ENCODE peak calls at places on chromosome X, in seven cellular contexts. One of them, this sample, is unnamed.

GRCh38 chrX:63418211-63418610 is 67.1 kb upstream of the SPIN4 start:
- DNase-seq in CD8-positive, alpha-beta T cell: no peak
- DNase-seq in IMR-90: no peak
- DNase-seq in psoas muscle: no peak
- DNase-seq in body of pancreas: no peak
- DNase-seq in K562: no peak
- DNase-seq in HCT116: no peak
- DNase-seq in this sample: no peak

GRCh38 chrX:150256297-150256650 is 106.8 kb upstream of the MAMLD1 start:
- DNase-seq in HCT116: no peak
- DNase-seq in psoas muscle: no peak
- DNase-seq in IMR-90: no peak
- DNase-seq in CD8-positive, alpha-beta T cell: no peak
- DNase-seq in K562: no peak
- DNase-seq in body of pancreas: no peak
- DNase-seq in this sample: no peak

GRCh38 chrX:72685810-72686465 is 28.2 kb downstream of the PHKA1 start:
- DNase-seq in IMR-90: peak; percentile 37
- DNase-seq in HCT116: peak; percentile 81
- DNase-seq in body of pancreas: peak; percentile 50
- DNase-seq in K562: no peak
- DNase-seq in CD8-positive, alpha-beta T cell: no peak
- DNase-seq in psoas muscle: no peak
- DNase-seq in this sample: no peak

GRCh38 chrX:129158505-129158904 is 364.8 kb downstream of the SMARCA1 start:
- DNase-seq in HCT116: no peak
- DNase-seq in body of pancreas: no peak
- DNase-seq in K562: peak; percentile 8
- DNase-seq in IMR-90: no peak
- DNase-seq in psoas muscle: no peak
- DNase-seq in CD8-positive, alpha-beta T cell: no peak
- DNase-seq in this sample: no peak

GRCh38 chrX:31279359-31279758 is 207.5 kb upstream of the FTHL17 start:
- DNase-seq in psoas muscle: no peak
- DNase-seq in HCT116: no peak
- DNase-seq in IMR-90: peak; percentile 26
- DNase-seq in body of pancreas: no peak
- DNase-seq in CD8-positive, alpha-beta T cell: no peak
- DNase-seq in K562: no peak
- DNase-seq in this sample: no peak

GRCh38 chrX:18961686-18962085 is 22.2 kb downstream of the PHKA2 start:
- DNase-seq in K562: no peak
- DNase-seq in HCT116: no peak
- DNase-seq in body of pancreas: peak; percentile 3
- DNase-seq in CD8-positive, alpha-beta T cell: no peak
- DNase-seq in psoas muscle: no peak
- DNase-seq in IMR-90: peak; percentile 63
- DNase-seq in this sample: no peak

GRCh38 chrX:68719904-68720614 is 72.6 kb downstream of the STARD8 start:
- DNase-seq in CD8-positive, alpha-beta T cell: no peak
- DNase-seq in K562: peak; percentile 36
- DNase-seq in HCT116: no peak
- DNase-seq in IMR-90: no peak
- DNase-seq in psoas muscle: peak; percentile 32
- DNase-seq in body of pancreas: no peak
- DNase-seq in this sample: no peak

GRCh38 chrX:107716816-107717700 is 58.5 kb downstream of the TSC22D3 start:
- DNase-seq in HCT116: peak; percentile 46
- DNase-seq in psoas muscle: peak; percentile 95
- DNase-seq in CD8-positive, alpha-beta T cell: peak; percentile 91
- DNase-seq in K562: no peak
- DNase-seq in body of pancreas: peak; percentile 86
- DNase-seq in IMR-90: peak; percentile 63
- DNase-seq in this sample: peak; percentile 92

GRCh38 chrX:41314204-41314603 is 19.8 kb upstream of the DDX3X start:
- DNase-seq in psoas muscle: no peak
- DNase-seq in HCT116: no peak
- DNase-seq in CD8-positive, alpha-beta T cell: no peak
- DNase-seq in K562: no peak
- DNase-seq in body of pancreas: no peak
- DNase-seq in IMR-90: no peak
- DNase-seq in this sample: no peak

GRCh38 chrX:41442824-41443560 is 4.2 kb upstream of the NYX start:
- DNase-seq in CD8-positive, alpha-beta T cell: no peak
- DNase-seq in psoas muscle: no peak
- DNase-seq in K562: no peak
- DNase-seq in body of pancreas: peak; percentile 4
- DNase-seq in IMR-90: no peak
- DNase-seq in HCT116: no peak
- DNase-seq in this sample: no peak

GRCh38 chrX:38627683-38628082 is 66.3 kb downstream of the TSPAN7 start:
- DNase-seq in psoas muscle: no peak
- DNase-seq in HCT116: peak; percentile 22
- DNase-seq in IMR-90: peak; percentile 8
- DNase-seq in CD8-positive, alpha-beta T cell: no peak
- DNase-seq in body of pancreas: peak; percentile 14
- DNase-seq in K562: peak; percentile 51
- DNase-seq in this sample: no peak

GRCh38 chrX:68403060-68403459 is 30.2 kb downstream of the OPHN1 start:
- DNase-seq in body of pancreas: no peak
- DNase-seq in CD8-positive, alpha-beta T cell: no peak
- DNase-seq in IMR-90: no peak
- DNase-seq in HCT116: no peak
- DNase-seq in psoas muscle: no peak
- DNase-seq in K562: no peak
- DNase-seq in this sample: no peak

GRCh38 chrX:38045697-38046096 is 39.3 kb downstream of the SYTL5 start:
- DNase-seq in CD8-positive, alpha-beta T cell: no peak
- DNase-seq in IMR-90: no peak
- DNase-seq in HCT116: no peak
- DNase-seq in K562: no peak
- DNase-seq in psoas muscle: no peak
- DNase-seq in body of pancreas: peak; percentile 18
- DNase-seq in this sample: no peak

GRCh38 chrX:133652185-133652584 is 236.9 kb upstream of the GPC4 start:
- DNase-seq in psoas muscle: no peak
- DNase-seq in IMR-90: no peak
- DNase-seq in body of pancreas: no peak
- DNase-seq in K562: no peak
- DNase-seq in HCT116: no peak
- DNase-seq in CD8-positive, alpha-beta T cell: no peak
- DNase-seq in this sample: no peak

GRCh38 chrX:71579990-71580380 is 1.7 kb downstream of the GCNA start:
- DNase-seq in K562: no peak
- DNase-seq in CD8-positive, alpha-beta T cell: no peak
- DNase-seq in body of pancreas: no peak
- DNase-seq in IMR-90: no peak
- DNase-seq in HCT116: no peak
- DNase-seq in psoas muscle: no peak
- DNase-seq in this sample: no peak

GRCh38 chrX:110146521-110146920 is 143.6 kb downstream of the TMEM164 start:
- DNase-seq in body of pancreas: peak; percentile 25
- DNase-seq in K562: peak; percentile 63
- DNase-seq in HCT116: peak; percentile 8
- DNase-seq in IMR-90: peak; percentile 48
- DNase-seq in CD8-positive, alpha-beta T cell: no peak
- DNase-seq in psoas muscle: no peak
- DNase-seq in this sample: peak; percentile 47

GRCh38 chrX:150863191-150863590 is 35.3 kb downstream of the CD99L2 start:
- DNase-seq in K562: no peak
- DNase-seq in psoas muscle: no peak
- DNase-seq in HCT116: no peak
- DNase-seq in CD8-positive, alpha-beta T cell: no peak
- DNase-seq in body of pancreas: no peak
- DNase-seq in IMR-90: no peak
- DNase-seq in this sample: no peak

GRCh38 chrX:44580466-44580865 is 37.8 kb upstream of the FUNDC1 start:
- DNase-seq in CD8-positive, alpha-beta T cell: no peak
- DNase-seq in HCT116: no peak
- DNase-seq in IMR-90: peak; percentile 81
- DNase-seq in body of pancreas: no peak
- DNase-seq in K562: no peak
- DNase-seq in psoas muscle: no peak
- DNase-seq in this sample: no peak

GRCh38 chrX:78540171-78540570 is 119.0 kb downstream of the RTL3 start:
- DNase-seq in CD8-positive, alpha-beta T cell: no peak
- DNase-seq in IMR-90: no peak
- DNase-seq in K562: no peak
- DNase-seq in psoas muscle: no peak
- DNase-seq in HCT116: no peak
- DNase-seq in body of pancreas: no peak
- DNase-seq in this sample: no peak

GRCh38 chrX:116490091-116490490 is 27.3 kb upstream of the CT83 start:
- DNase-seq in CD8-positive, alpha-beta T cell: no peak
- DNase-seq in HCT116: no peak
- DNase-seq in psoas muscle: no peak
- DNase-seq in IMR-90: no peak
- DNase-seq in body of pancreas: no peak
- DNase-seq in K562: no peak
- DNase-seq in this sample: no peak

GRCh38 chrX:144681501-144681900 is 565.8 kb upstream of the SPANXN1 start:
- DNase-seq in CD8-positive, alpha-beta T cell: no peak
- DNase-seq in psoas muscle: no peak
- DNase-seq in body of pancreas: no peak
- DNase-seq in IMR-90: no peak
- DNase-seq in HCT116: no peak
- DNase-seq in K562: no peak
- DNase-seq in this sample: no peak

GRCh38 chrX:106300239-106300638 is 132.1 kb downstream of the PWWP3B start:
- DNase-seq in IMR-90: no peak
- DNase-seq in K562: no peak
- DNase-seq in CD8-positive, alpha-beta T cell: no peak
- DNase-seq in body of pancreas: no peak
- DNase-seq in psoas muscle: no peak
- DNase-seq in HCT116: peak; percentile 92
- DNase-seq in this sample: no peak

GRCh38 chrX:68829594-68830485 is 1.0 kb downstream of the EFNB1 start:
- DNase-seq in psoas muscle: no peak
- DNase-seq in HCT116: no peak
- DNase-seq in body of pancreas: peak; percentile 10
- DNase-seq in K562: no peak
- DNase-seq in IMR-90: peak; percentile 19
- DNase-seq in CD8-positive, alpha-beta T cell: no peak
- DNase-seq in this sample: peak; percentile 29

GRCh38 chrX:24668111-24668510 is 21.0 kb upstream of the PCYT1B start:
- DNase-seq in body of pancreas: no peak
- DNase-seq in K562: no peak
- DNase-seq in CD8-positive, alpha-beta T cell: no peak
- DNase-seq in IMR-90: no peak
- DNase-seq in psoas muscle: no peak
- DNase-seq in HCT116: no peak
- DNase-seq in this sample: no peak

GRCh38 chrX:4091046-4091760 is 377.8 kb upstream of the PRKX start:
- DNase-seq in CD8-positive, alpha-beta T cell: no peak
- DNase-seq in HCT116: no peak
- DNase-seq in IMR-90: no peak
- DNase-seq in psoas muscle: no peak
- DNase-seq in body of pancreas: no peak
- DNase-seq in K562: no peak
- DNase-seq in this sample: no peak

GRCh38 chrX:13110427-13111324 is 66.3 kb upstream of the FAM9C start:
- DNase-seq in IMR-90: peak; percentile 92
- DNase-seq in psoas muscle: no peak
- DNase-seq in body of pancreas: peak; percentile 77
- DNase-seq in K562: no peak
- DNase-seq in HCT116: peak; percentile 33
- DNase-seq in CD8-positive, alpha-beta T cell: no peak
- DNase-seq in this sample: peak; percentile 45

GRCh38 chrX:39948564-39948963 is 149.2 kb downstream of the BCOR start:
- DNase-seq in HCT116: no peak
- DNase-seq in IMR-90: no peak
- DNase-seq in psoas muscle: no peak
- DNase-seq in K562: no peak
- DNase-seq in body of pancreas: no peak
- DNase-seq in CD8-positive, alpha-beta T cell: no peak
- DNase-seq in this sample: no peak

GRCh38 chrX:69162466-69162865 is 2.8 kb downstream of the PJA1 start:
- DNase-seq in K562: no peak
- DNase-seq in psoas muscle: no peak
- DNase-seq in HCT116: no peak
- DNase-seq in body of pancreas: no peak
- DNase-seq in CD8-positive, alpha-beta T cell: peak; percentile 29
- DNase-seq in IMR-90: no peak
- DNase-seq in this sample: no peak

GRCh38 chrX:81414630-81415029 is 212.7 kb downstream of the SH3BGRL start:
- DNase-seq in body of pancreas: no peak
- DNase-seq in IMR-90: no peak
- DNase-seq in K562: no peak
- DNase-seq in CD8-positive, alpha-beta T cell: no peak
- DNase-seq in psoas muscle: no peak
- DNase-seq in HCT116: no peak
- DNase-seq in this sample: no peak

GRCh38 chrX:2468406-2469195 is 32.2 kb downstream of the DHRSX start:
- DNase-seq in CD8-positive, alpha-beta T cell: no peak
- DNase-seq in body of pancreas: no peak
- DNase-seq in K562: no peak
- DNase-seq in IMR-90: no peak
- DNase-seq in psoas muscle: no peak
- DNase-seq in HCT116: no peak
- DNase-seq in this sample: no peak

GRCh38 chrX:6505960-6506359 is 29.0 kb downstream of the VCX3A start:
- DNase-seq in CD8-positive, alpha-beta T cell: no peak
- DNase-seq in body of pancreas: no peak
- DNase-seq in psoas muscle: no peak
- DNase-seq in HCT116: no peak
- DNase-seq in K562: no peak
- DNase-seq in IMR-90: no peak
- DNase-seq in this sample: no peak
- H3K4me3 ChIP-seq in CD8-positive, alpha-beta T cell: no peak overlapping the region
- H3K4me3 ChIP-seq in body of pancreas: no peak overlapping the region
- H3K4me3 ChIP-seq in psoas muscle: no peak overlapping the region
- H3K4me3 ChIP-seq in HCT116: no peak overlapping the region
- H3K4me3 ChIP-seq in K562: no peak overlapping the region
- H3K4me3 ChIP-seq in IMR-90: no peak overlapping the region
- H3K4me3 ChIP-seq in this sample: no peak overlapping the region

GRCh38 chrX:119694601-119695534 is 1.9 kb upstream of the SEPTIN6 start:
- DNase-seq in K562: no peak
- DNase-seq in body of pancreas: no peak
- DNase-seq in psoas muscle: no peak
- DNase-seq in HCT116: no peak
- DNase-seq in IMR-90: no peak
- DNase-seq in CD8-positive, alpha-beta T cell: no peak
- DNase-seq in this sample: no peak
- H3K4me1 ChIP-seq in K562: peaks cover 22% of the 10 kb centered on the region
- H3K4me1 ChIP-seq in body of pancreas: peaks cover 6% of the 10 kb centered on the region
- H3K4me1 ChIP-seq in psoas muscle: no peaks in the 10 kb centered on the region
- H3K4me1 ChIP-seq in HCT116: no peaks in the 10 kb centered on the region
- H3K4me1 ChIP-seq in IMR-90: peaks cover 3% of the 10 kb centered on the region
- H3K4me1 ChIP-seq in CD8-positive, alpha-beta T cell: peaks cover 7% of the 10 kb centered on the region
- H3K4me1 ChIP-seq in this sample: no peaks in the 10 kb centered on the region

GRCh38 chrX:85111347-85111746 is 107.7 kb downstream of the APOOL start:
- DNase-seq in body of pancreas: no peak
- DNase-seq in K562: peak; percentile 11
- DNase-seq in CD8-positive, alpha-beta T cell: no peak
- DNase-seq in psoas muscle: no peak
- DNase-seq in HCT116: no peak
- DNase-seq in IMR-90: peak; percentile 5
- DNase-seq in this sample: no peak
- TF ChIP-seq CTCF in body of pancreas: peak; percentile 54
- TF ChIP-seq CTCF in K562: peak; percentile 61
- TF ChIP-seq CTCF in CD8-positive, alpha-beta T cell: peak; percentile 26
- TF ChIP-seq CTCF in psoas muscle: peak; percentile 75
- TF ChIP-seq CTCF in HCT116: peak; percentile 60
- TF ChIP-seq CTCF in IMR-90: peak; percentile 74
- TF ChIP-seq CTCF in this sample: peak; percentile 21

GRCh38 chrX:88746925-88747324 is at the start of gene CPXCR1:
- DNase-seq in CD8-positive, alpha-beta T cell: no peak
- DNase-seq in IMR-90: no peak
- DNase-seq in psoas muscle: no peak
- DNase-seq in HCT116: no peak
- DNase-seq in body of pancreas: no peak
- DNase-seq in K562: no peak
- DNase-seq in this sample: no peak
- H3K4me3 ChIP-seq in CD8-positive, alpha-beta T cell: no peak within 1 kb of the TSS
- H3K4me3 ChIP-seq in IMR-90: no peak within 1 kb of the TSS
- H3K4me3 ChIP-seq in psoas muscle: no peak within 1 kb of the TSS
- H3K4me3 ChIP-seq in HCT116: no peak within 1 kb of the TSS
- H3K4me3 ChIP-seq in body of pancreas: no peak within 1 kb of the TSS
- H3K4me3 ChIP-seq in K562: no peak within 1 kb of the TSS
- H3K4me3 ChIP-seq in this sample: no peak within 1 kb of the TSS

This sample was measured in lung.